ENCODE peak calls at places on chromosomes 12 and 14, in five cellular contexts. I, X, H, M and Q are unnamed samples.

GRCh38 chr12:57175428-57176138 is 28.2 kb upstream of the LRP1-AS start:
- DNase-seq in I (peak), X (peak), H (no peak), M (peak), Q (no peak)

GRCh38 chr12:76820888-76821482 is 57.1 kb downstream of the ZDHHC17 start:
- DNase-seq in I (peak), X (peak), H (no peak), M (peak), Q (no peak)

GRCh38 chr12:111448831-111449790 is 43.4 kb downstream of the SH2B3 start:
- DNase-seq in I (no peak), X (no peak), H (no peak), M (no peak), Q (no peak)

GRCh38 chr14:105217764-105218163 is 30.6 kb upstream of the BTBD6 start:
- DNase-seq in I (no peak), X (no peak), H (no peak), M (no peak), Q (no peak)

GRCh38 chr14:80946797-80947196 is 5.3 kb upstream of the CEP128 start:
- DNase-seq in I (no peak), X (no peak), H (no peak), M (no peak), Q (no peak)

GRCh38 chr14:77009014-77009413 is 19.5 kb downstream of the IRF2BPL start:
- DNase-seq in I (no peak), X (no peak), H (no peak), M (no peak), Q (no peak)

GRCh38 chr14:104965561-104966231 is 12.5 kb downstream of the AHNAK2 start:
- DNase-seq in I (no peak), X (no peak), H (no peak), M (no peak), Q (no peak)

GRCh38 chr12:1064317-1064716 is 73.3 kb downstream of the ERC1 start:
- DNase-seq in I (no peak), X (no peak), H (no peak), M (no peak), Q (no peak)

GRCh38 chr14:78297843-78298242 is 127.7 kb downstream of the NRXN3 start:
- DNase-seq in I (no peak), X (no peak), H (no peak), M (no peak), Q (no peak)

GRCh38 chr12:130345292-130345691 is 7.6 kb downstream of the PIWIL1 start:
- DNase-seq in I (no peak), X (no peak), H (no peak), M (no peak), Q (no peak)

GRCh38 chr12:130344529-130344928 is 6.8 kb downstream of the PIWIL1 start:
- DNase-seq in I (no peak), X (no peak), H (no peak), M (no peak), Q (no peak)

GRCh38 chr12:130339946-130340345 is 2.3 kb downstream of the PIWIL1 start:
- DNase-seq in I (no peak), X (no peak), H (no peak), M (no peak), Q (no peak)

GRCh38 chr12:130342442-130342841 is 4.8 kb downstream of the PIWIL1 start:
- DNase-seq in I (no peak), X (no peak), H (no peak), M (no peak), Q (no peak)

GRCh38 chr12:130342842-130343241 is 5.2 kb downstream of the PIWIL1 start:
- DNase-seq in I (no peak), X (no peak), H (no peak), M (no peak), Q (no peak)
- TF ChIP-seq CTCF in I (no peak), X (no peak), H (no peak), M (no peak), Q (no peak)

GRCh38 chr12:52319097-52319496 is 2.1 kb downstream of the KRT83 start:
- DNase-seq in I (no peak), X (no peak), H (no peak), M (no peak), Q (no peak)
- TF ChIP-seq CTCF in I (no peak), X (no peak), H (no peak), M (no peak), Q (no peak)

DNA sequence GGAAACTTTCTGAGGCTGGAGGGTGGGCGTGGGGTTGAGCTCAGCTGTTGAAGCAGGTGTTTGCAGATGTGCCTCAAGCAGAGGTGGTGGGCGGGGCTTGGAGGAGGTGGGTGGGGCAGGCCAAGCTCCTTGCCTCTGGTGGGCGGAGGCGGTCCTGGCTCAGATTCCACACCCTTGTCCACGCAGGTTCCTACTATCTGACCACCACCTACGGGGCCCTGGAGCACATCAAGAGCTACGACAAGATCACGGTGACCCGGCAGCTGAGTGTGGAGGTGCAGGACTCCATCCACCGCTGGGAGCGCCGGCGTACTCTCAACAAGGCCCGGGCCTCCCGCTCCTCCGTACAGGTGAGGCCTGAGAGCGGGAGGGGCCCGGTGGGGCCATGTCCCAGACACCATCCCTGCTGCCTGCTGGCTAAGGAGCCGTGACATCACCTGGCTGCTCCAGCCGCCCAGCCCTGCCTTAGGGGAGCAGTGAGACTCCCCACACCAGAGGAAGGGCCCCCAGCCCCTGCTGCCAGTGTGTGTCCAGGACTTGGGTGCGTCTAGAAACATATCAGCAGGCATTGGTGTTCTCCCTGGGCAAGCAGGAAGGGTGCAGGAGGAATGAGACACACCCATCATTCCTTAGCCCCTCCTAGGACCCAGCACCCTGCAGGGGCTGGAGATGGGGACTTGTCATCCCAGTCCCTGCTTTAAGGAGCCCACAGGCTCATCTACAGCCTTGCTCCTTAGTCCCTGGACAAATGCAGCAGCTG is 63.4 kb downstream of the LGMN start:
- DNase-seq in I (no peak), X (no peak), H (no peak), M (peak), Q (no peak)
- TF ChIP-seq CTCF in I (no peak), X (no peak), H (no peak), M (peak), Q (no peak)

GRCh38 chr14:92945959-92946846 is 23.3 kb downstream of the CHGA start:
- DNase-seq in I (peak), X (peak), H (no peak), M (no peak), Q (no peak)
- TF ChIP-seq CTCF in I (no peak), X (no peak), H (no peak), M (no peak), Q (no peak)

DNA sequence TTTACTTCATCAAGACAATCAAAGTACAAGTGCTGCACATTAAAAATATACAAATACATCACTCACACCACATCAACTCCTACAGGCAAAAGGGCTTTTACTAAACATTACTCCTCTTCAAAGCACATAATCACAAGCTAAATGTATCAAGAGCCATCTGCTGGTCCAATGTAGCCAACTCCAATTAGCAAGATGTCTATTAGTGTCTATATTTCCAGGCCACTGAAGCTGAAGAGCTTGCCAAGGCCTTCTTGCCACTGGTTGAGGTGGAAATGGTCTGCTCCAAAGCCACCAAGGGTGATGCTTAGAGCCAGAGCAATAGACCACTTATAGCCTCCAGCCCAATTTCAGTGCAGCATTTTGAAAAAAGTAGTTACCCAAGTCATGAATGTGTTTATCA is 54.5 kb downstream of the RASSF9 start:
- DNase-seq in I (no peak), X (no peak), H (no peak), M (no peak), Q (no peak)
- TF ChIP-seq CTCF in I (no peak), X (no peak), H (no peak), M (no peak), Q (no peak)

GRCh38 chr12:75628511-75628910 is 117.1 kb upstream of the KRR1 start:
- DNase-seq in I (no peak), X (no peak), H (no peak), M (no peak), Q (no peak)

GRCh38 chr12:75622492-75622891 is 111.1 kb upstream of the KRR1 start:
- DNase-seq in I (no peak), X (no peak), H (no peak), M (peak), Q (no peak)

GRCh38 chr12:75628916-75629315 is 117.5 kb upstream of the KRR1 start:
- DNase-seq in I (no peak), X (no peak), H (no peak), M (no peak), Q (no peak)

GRCh38 chr12:75623631-75624118 is 112.3 kb upstream of the KRR1 start:
- DNase-seq in I (peak), X (peak), H (no peak), M (peak), Q (no peak)
- TF ChIP-seq CTCF in I (peak), X (peak), H (no peak), M (peak), Q (peak)